ENCODE peak calls at places on chromosomes 11 and 22, in ten cellular contexts. One of them, this sample, is unnamed.

GRCh38 chr11:69674267-69674885 is 777 bp downstream of the LTO1 start:
- DNase-seq in sigmoid colon: peak; percentile 67
- DNase-seq in esophagus squamous epithelium: no peak
- DNase-seq in right lobe of liver: no peak
- DNase-seq in Peyer's patch: no peak
- DNase-seq in uterus: no peak
- DNase-seq in GM12892: no peak
- DNase-seq in H54: peak; percentile 70
- DNase-seq in breast epithelium: no peak
- DNase-seq in heart left ventricle: no peak
- DNase-seq in this sample: no peak

GRCh38 chr11:41446566-41446965 is 12.9 kb downstream of the LRRC4C start:
- DNase-seq in sigmoid colon: no peak
- DNase-seq in esophagus squamous epithelium: no peak
- DNase-seq in right lobe of liver: no peak
- DNase-seq in Peyer's patch: no peak
- DNase-seq in uterus: no peak
- DNase-seq in GM12892: no peak
- DNase-seq in H54: no peak
- DNase-seq in breast epithelium: no peak
- DNase-seq in heart left ventricle: no peak
- DNase-seq in this sample: no peak

GRCh38 chr22:29310065-29310862 is 3.8 kb downstream of the GAS2L1 start:
- DNase-seq in sigmoid colon: peak; percentile 79
- DNase-seq in esophagus squamous epithelium: no peak
- DNase-seq in right lobe of liver: no peak
- DNase-seq in Peyer's patch: no peak
- DNase-seq in uterus: no peak
- DNase-seq in GM12892: peak; percentile 28
- DNase-seq in H54: no peak
- DNase-seq in breast epithelium: no peak
- DNase-seq in heart left ventricle: no peak
- DNase-seq in this sample: no peak

GRCh38 chr22:39498368-39498767 is 3.7 kb upstream of the MIEF1 start:
- DNase-seq in sigmoid colon: no peak
- DNase-seq in esophagus squamous epithelium: no peak
- DNase-seq in right lobe of liver: peak; percentile 46
- DNase-seq in Peyer's patch: no peak
- DNase-seq in uterus: no peak
- DNase-seq in GM12892: no peak
- DNase-seq in H54: no peak
- DNase-seq in breast epithelium: no peak
- DNase-seq in heart left ventricle: peak; percentile 66
- DNase-seq in this sample: no peak

GRCh38 chr22:36405671-36406070 is 17.9 kb upstream of the MYH9 start:
- DNase-seq in sigmoid colon: no peak
- DNase-seq in esophagus squamous epithelium: no peak
- DNase-seq in right lobe of liver: no peak
- DNase-seq in Peyer's patch: no peak
- DNase-seq in uterus: no peak
- DNase-seq in GM12892: no peak
- DNase-seq in H54: no peak
- DNase-seq in breast epithelium: no peak
- DNase-seq in heart left ventricle: no peak
- DNase-seq in this sample: no peak

GRCh38 chr11:17473071-17473744 is 3.4 kb downstream of the ABCC8 start:
- DNase-seq in sigmoid colon: no peak
- DNase-seq in esophagus squamous epithelium: no peak
- DNase-seq in right lobe of liver: no peak
- DNase-seq in Peyer's patch: no peak
- DNase-seq in uterus: no peak
- DNase-seq in GM12892: no peak
- DNase-seq in H54: peak; percentile 86
- DNase-seq in breast epithelium: no peak
- DNase-seq in heart left ventricle: no peak
- DNase-seq in this sample: no peak

GRCh38 chr11:11451501-11452005 is 98.5 kb upstream of the CSNK2A3 start:
- DNase-seq in sigmoid colon: no peak
- DNase-seq in esophagus squamous epithelium: no peak
- DNase-seq in right lobe of liver: no peak
- DNase-seq in Peyer's patch: no peak
- DNase-seq in uterus: no peak
- DNase-seq in GM12892: peak; percentile 25
- DNase-seq in H54: peak; percentile 12
- DNase-seq in breast epithelium: no peak
- DNase-seq in heart left ventricle: no peak
- DNase-seq in this sample: no peak

GRCh38 chr11:104219081-104219480 is 55.1 kb upstream of the PDGFD start:
- DNase-seq in sigmoid colon: no peak
- DNase-seq in esophagus squamous epithelium: no peak
- DNase-seq in right lobe of liver: no peak
- DNase-seq in Peyer's patch: no peak
- DNase-seq in uterus: no peak
- DNase-seq in GM12892: no peak
- DNase-seq in H54: no peak
- DNase-seq in breast epithelium: no peak
- DNase-seq in heart left ventricle: peak; percentile 45
- DNase-seq in this sample: no peak

GRCh38 chr11:128251140-128251539 is 336.2 kb downstream of the ETS1 start:
- DNase-seq in sigmoid colon: no peak
- DNase-seq in esophagus squamous epithelium: no peak
- DNase-seq in right lobe of liver: no peak
- DNase-seq in Peyer's patch: no peak
- DNase-seq in uterus: no peak
- DNase-seq in GM12892: no peak
- DNase-seq in H54: no peak
- DNase-seq in breast epithelium: no peak
- DNase-seq in heart left ventricle: no peak
- DNase-seq in this sample: no peak

GRCh38 chr11:65572356-65573043 is at the start of gene FAM89B:
- DNase-seq in sigmoid colon: peak; percentile 97
- DNase-seq in esophagus squamous epithelium: peak; percentile 62
- DNase-seq in right lobe of liver: peak; percentile 93
- DNase-seq in Peyer's patch: peak; percentile 95
- DNase-seq in uterus: peak; percentile 92
- DNase-seq in GM12892: peak; percentile 76
- DNase-seq in H54: no peak
- DNase-seq in breast epithelium: peak; percentile 86
- DNase-seq in heart left ventricle: peak; percentile 96
- DNase-seq in this sample: peak; percentile 94
- TF ChIP-seq POLR2A in sigmoid colon: no peak
- TF ChIP-seq POLR2A in esophagus squamous epithelium: peak; percentile 72
- TF ChIP-seq POLR2A in right lobe of liver: peak; percentile 60
- TF ChIP-seq POLR2A in Peyer's patch: no peak
- TF ChIP-seq POLR2A in uterus: peak; percentile 63
- TF ChIP-seq POLR2A in GM12892: peak; percentile 61
- TF ChIP-seq POLR2A in H54: peak; percentile 70
- TF ChIP-seq POLR2A in breast epithelium: no peak
- TF ChIP-seq POLR2A in heart left ventricle: no peak
- TF ChIP-seq POLR2A in this sample: peak; percentile 74

DNA sequence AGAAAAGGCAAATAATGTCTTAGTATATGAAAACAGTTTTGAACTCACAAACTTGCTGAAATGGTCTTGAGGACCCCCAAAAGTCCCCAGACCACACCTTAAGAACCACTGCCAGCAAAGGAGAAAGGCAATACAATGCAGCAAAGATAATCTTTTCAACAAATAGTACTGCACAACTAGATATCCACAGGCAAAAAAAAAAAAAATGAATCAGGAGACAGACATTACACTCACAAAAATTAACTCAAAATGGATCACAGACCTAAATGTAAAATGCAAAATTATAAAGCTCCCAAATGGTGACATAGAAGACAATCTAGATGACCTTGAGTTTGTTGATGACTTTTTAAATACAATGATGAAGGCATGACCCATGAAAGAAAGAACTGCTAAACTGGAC is 8.3 kb downstream of the PICALM start:
- DNase-seq in sigmoid colon: no peak
- DNase-seq in esophagus squamous epithelium: no peak
- DNase-seq in right lobe of liver: no peak
- DNase-seq in Peyer's patch: no peak
- DNase-seq in uterus: no peak
- DNase-seq in GM12892: no peak
- DNase-seq in H54: no peak
- DNase-seq in breast epithelium: no peak
- DNase-seq in heart left ventricle: no peak
- DNase-seq in this sample: no peak
- TF ChIP-seq POLR2A in sigmoid colon: no peak
- TF ChIP-seq POLR2A in esophagus squamous epithelium: no peak
- TF ChIP-seq POLR2A in right lobe of liver: no peak
- TF ChIP-seq POLR2A in Peyer's patch: no peak
- TF ChIP-seq POLR2A in uterus: no peak
- TF ChIP-seq POLR2A in GM12892: no peak
- TF ChIP-seq POLR2A in H54: no peak
- TF ChIP-seq POLR2A in breast epithelium: no peak
- TF ChIP-seq POLR2A in heart left ventricle: no peak
- TF ChIP-seq POLR2A in this sample: no peak

GRCh38 chr11:539971-540481 is 2.7 kb downstream of the LRRC56 start:
- DNase-seq in sigmoid colon: no peak
- DNase-seq in esophagus squamous epithelium: no peak
- DNase-seq in right lobe of liver: peak; percentile 51
- DNase-seq in Peyer's patch: peak; percentile 37
- DNase-seq in uterus: no peak
- DNase-seq in GM12892: no peak
- DNase-seq in H54: no peak
- DNase-seq in breast epithelium: no peak
- DNase-seq in heart left ventricle: no peak
- DNase-seq in this sample: no peak

GRCh38 chr11:536841-537621 is at the start of gene LRRC56:
- DNase-seq in sigmoid colon: peak; percentile 84
- DNase-seq in esophagus squamous epithelium: peak; percentile 74
- DNase-seq in right lobe of liver: peak; percentile 91
- DNase-seq in Peyer's patch: peak; percentile 90
- DNase-seq in uterus: peak; percentile 70
- DNase-seq in GM12892: peak; percentile 99
- DNase-seq in H54: no peak
- DNase-seq in breast epithelium: peak; percentile 83
- DNase-seq in heart left ventricle: peak; percentile 74
- DNase-seq in this sample: peak; percentile 49

GRCh38 chr11:538431-539051 is 1.2 kb downstream of the LRRC56 start:
- DNase-seq in sigmoid colon: no peak
- DNase-seq in esophagus squamous epithelium: no peak
- DNase-seq in right lobe of liver: peak; percentile 56
- DNase-seq in Peyer's patch: peak; percentile 41
- DNase-seq in uterus: no peak
- DNase-seq in GM12892: no peak
- DNase-seq in H54: no peak
- DNase-seq in breast epithelium: no peak
- DNase-seq in heart left ventricle: no peak
- DNase-seq in this sample: no peak

GRCh38 chr11:535519-536454 is at the start of gene HRAS:
- DNase-seq in sigmoid colon: peak; percentile 97
- DNase-seq in esophagus squamous epithelium: peak; percentile 69
- DNase-seq in right lobe of liver: peak; percentile 97
- DNase-seq in Peyer's patch: peak; percentile 97
- DNase-seq in uterus: peak; percentile 93
- DNase-seq in GM12892: peak; percentile 100
- DNase-seq in H54: peak; percentile 100
- DNase-seq in breast epithelium: peak; percentile 96
- DNase-seq in heart left ventricle: peak; percentile 95
- DNase-seq in this sample: peak; percentile 90

DNA sequence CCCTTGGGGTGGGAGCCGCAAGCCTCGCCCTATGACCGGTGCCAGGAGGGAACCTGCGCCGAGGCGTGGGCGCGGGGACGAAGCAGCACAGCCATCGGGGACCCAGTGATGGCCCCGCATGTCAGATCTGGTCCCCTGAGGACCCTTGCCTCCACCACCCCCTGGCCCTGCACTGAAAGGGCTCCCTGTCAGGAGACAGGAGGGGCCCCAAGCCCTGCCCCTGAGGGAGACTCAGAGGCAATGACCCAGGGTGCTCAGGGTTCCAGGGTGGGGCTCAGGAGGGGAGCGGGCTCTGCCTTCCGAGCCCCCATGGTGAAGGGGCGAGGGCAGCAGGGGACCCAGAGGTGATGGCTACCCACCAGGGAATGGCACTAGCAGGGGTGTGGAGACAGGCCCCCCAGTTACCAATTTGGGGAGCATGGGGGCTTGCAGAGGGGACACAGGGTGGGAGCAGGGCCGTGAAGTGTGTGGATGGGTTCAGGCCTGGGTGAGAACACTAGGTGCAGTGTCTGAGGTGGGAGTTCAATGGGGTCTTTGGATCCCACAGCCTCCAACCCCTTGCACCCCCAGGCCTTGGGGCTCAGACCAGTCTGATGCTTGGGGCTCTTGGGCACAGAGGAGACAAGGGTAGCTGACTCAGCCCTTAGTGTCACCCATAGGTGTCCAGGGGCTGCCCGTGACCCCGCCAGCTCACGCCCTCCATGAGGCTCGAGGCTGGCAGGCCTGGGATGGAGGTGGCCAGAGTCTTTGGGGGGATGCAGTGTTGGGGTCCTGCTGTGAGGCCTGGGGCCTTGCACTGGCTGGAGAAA is 499 bp downstream of the LRRC56 start:
- DNase-seq in sigmoid colon: peak; percentile 60
- DNase-seq in esophagus squamous epithelium: no peak
- DNase-seq in right lobe of liver: no peak
- DNase-seq in Peyer's patch: peak; percentile 45
- DNase-seq in uterus: no peak
- DNase-seq in GM12892: no peak
- DNase-seq in H54: no peak
- DNase-seq in breast epithelium: no peak
- DNase-seq in heart left ventricle: no peak
- DNase-seq in this sample: no peak
- TF ChIP-seq POLR2A in sigmoid colon: no peak
- TF ChIP-seq POLR2A in esophagus squamous epithelium: no peak
- TF ChIP-seq POLR2A in right lobe of liver: no peak
- TF ChIP-seq POLR2A in Peyer's patch: peak; percentile 2
- TF ChIP-seq POLR2A in uterus: no peak
- TF ChIP-seq POLR2A in GM12892: no peak
- TF ChIP-seq POLR2A in H54: no peak
- TF ChIP-seq POLR2A in breast epithelium: no peak
- TF ChIP-seq POLR2A in heart left ventricle: no peak
- TF ChIP-seq POLR2A in this sample: no peak

DNA sequence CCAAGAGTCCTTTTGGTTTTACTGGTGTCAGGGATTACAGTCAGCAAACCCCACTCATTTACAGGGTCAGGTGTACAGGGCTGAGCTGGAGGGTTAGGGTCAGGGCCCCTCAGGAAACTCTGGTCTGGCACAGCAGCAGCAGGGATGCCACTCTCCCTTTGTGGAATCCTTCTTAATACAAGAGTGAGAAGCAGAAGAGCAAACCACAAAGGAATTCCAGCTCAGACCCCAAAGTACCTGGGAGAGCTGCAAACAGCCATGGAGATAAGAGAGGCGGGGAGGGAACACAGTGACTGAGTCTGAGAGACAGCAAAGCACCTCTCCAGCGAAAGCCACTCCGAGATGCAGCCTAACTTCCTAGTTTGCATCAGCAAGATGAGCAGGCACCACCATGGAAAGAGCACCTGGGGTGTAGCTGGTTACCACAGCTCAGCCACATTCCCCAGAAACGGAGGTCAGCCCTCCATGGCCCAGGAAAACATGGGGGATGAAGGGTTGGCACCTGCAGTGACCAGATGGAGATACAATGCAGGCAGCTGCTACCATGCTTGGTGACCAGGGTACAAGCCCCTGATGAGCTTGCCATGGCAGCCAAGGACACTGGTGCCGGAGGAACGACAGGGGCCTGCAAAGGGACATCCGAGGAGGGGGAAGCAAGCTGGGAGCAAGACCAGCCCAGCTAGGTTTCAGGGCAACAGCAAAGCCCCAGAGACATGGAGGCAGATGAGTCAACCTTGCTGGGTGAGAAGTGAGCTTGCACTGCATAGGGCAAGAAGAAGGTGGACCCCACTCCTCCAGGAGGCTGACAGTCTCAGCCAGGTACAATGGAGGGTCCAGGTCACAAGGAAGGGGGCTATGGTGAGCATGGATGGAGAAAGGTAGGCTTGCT is 3.9 kb downstream of the BET1L start:
- DNase-seq in sigmoid colon: no peak
- DNase-seq in esophagus squamous epithelium: no peak
- DNase-seq in right lobe of liver: no peak
- DNase-seq in Peyer's patch: peak; percentile 40
- DNase-seq in uterus: no peak
- DNase-seq in GM12892: no peak
- DNase-seq in H54: no peak
- DNase-seq in breast epithelium: peak; percentile 30
- DNase-seq in heart left ventricle: no peak
- DNase-seq in this sample: no peak
- TF ChIP-seq POLR2A in sigmoid colon: no peak
- TF ChIP-seq POLR2A in esophagus squamous epithelium: no peak
- TF ChIP-seq POLR2A in right lobe of liver: no peak
- TF ChIP-seq POLR2A in Peyer's patch: no peak
- TF ChIP-seq POLR2A in uterus: no peak
- TF ChIP-seq POLR2A in GM12892: no peak
- TF ChIP-seq POLR2A in H54: no peak
- TF ChIP-seq POLR2A in breast epithelium: no peak
- TF ChIP-seq POLR2A in heart left ventricle: no peak
- TF ChIP-seq POLR2A in this sample: no peak